ENCODE peak calls at places on chromosomes 11 and 22, in five cellular contexts. S, Q, U, D and Z are unnamed samples.
A peak's percentile ranks its signal among the peaks of the same experiment; 100 is the strongest.

GRCh38 chr11:65576867-65577755 is 1.3 kb downstream of the EHBP1L1 start:
- DNase-seq in S (peak; percentile 76), Q (no peak), U (no peak), D (no peak), Z (no peak)

GRCh38 chr11:78037056-78037455 is 14.0 kb upstream of the KCTD14 start:
- DNase-seq in S (no peak), Q (no peak), U (no peak), D (no peak), Z (no peak)

GRCh38 chr11:71301046-71301857 is 48.9 kb upstream of the SHANK2 start:
- DNase-seq in S (no peak), Q (no peak), U (no peak), D (no peak), Z (no peak)

GRCh38 chr22:23392420-23393121 is 187.5 kb downstream of the IGLL1 start:
- DNase-seq in S (no peak), Q (no peak), U (no peak), D (no peak), Z (no peak)

GRCh38 chr11:8807544-8808225 is 103.3 kb upstream of the AKIP1 start:
- DNase-seq in S (no peak), Q (peak; percentile 72), U (no peak), D (no peak), Z (no peak)

GRCh38 chr22:21629262-21630149 is at the start of gene YDJC:
- DNase-seq in S (peak; percentile 97), Q (peak; percentile 70), U (peak; percentile 92), D (peak; percentile 79), Z (peak; percentile 75)

GRCh38 chr22:19480173-19480568 is 451 bp downstream of the CDC45 start:
- DNase-seq in S (peak; percentile 38), Q (no peak), U (no peak), D (no peak), Z (no peak)

GRCh38 chr11:87398913-87399312 is 361.2 kb downstream of the TMEM135 start:
- DNase-seq in S (no peak), Q (no peak), U (no peak), D (peak; percentile 20), Z (no peak)

GRCh38 chr22:26416670-26417270 is 12.3 kb upstream of the ASPHD2 start:
- DNase-seq in S (no peak), Q (peak; percentile 39), U (no peak), D (no peak), Z (no peak)

GRCh38 chr22:37643225-37643847 is 3.9 kb downstream of the SH3BP1 start:
- DNase-seq in S (peak; percentile 89), Q (peak; percentile 11), U (peak; percentile 58), D (no peak), Z (peak; percentile 61)

GRCh38 chr22:36286096-36286957 is 33.4 kb downstream of the APOL1 start:
- DNase-seq in S (peak; percentile 76), Q (peak; percentile 56), U (peak; percentile 69), D (peak; percentile 54), Z (peak; percentile 73)

GRCh38 chr11:108223449-108224149 is 732 bp downstream of the ATM start:
- DNase-seq in S (peak; percentile 71), Q (no peak), U (no peak), D (no peak), Z (no peak)

GRCh38 chr11:3073029-3073435 is 15.8 kb upstream of the CARS1 start:
- DNase-seq in S (no peak), Q (no peak), U (peak; percentile 5), D (no peak), Z (no peak)

GRCh38 chr11:32162906-32163305 is 72.0 kb downstream of the RCN1 start:
- DNase-seq in S (no peak), Q (no peak), U (no peak), D (no peak), Z (no peak)

GRCh38 chr11:62832346-62833234 is at the start of gene TEX54:
- DNase-seq in S (no peak), Q (no peak), U (no peak), D (no peak), Z (peak; percentile 31)

GRCh38 chr22:32712644-32713355 is 88.7 kb upstream of the TIMP3 start:
- DNase-seq in S (no peak), Q (no peak), U (no peak), D (no peak), Z (no peak)

GRCh38 chr22:26777402-26777801 is 120.0 kb downstream of the MIAT start:
- DNase-seq in S (no peak), Q (no peak), U (no peak), D (peak; percentile 78), Z (no peak)

GRCh38 chr11:35702126-35702525 is 39.6 kb downstream of the TRIM44 start:
- DNase-seq in S (no peak), Q (no peak), U (no peak), D (no peak), Z (no peak)

GRCh38 chr22:30202531-30203006 is 44.0 kb downstream of the LIF start:
- DNase-seq in S (no peak), Q (no peak), U (no peak), D (no peak), Z (no peak)

GRCh38 chr11:1706634-1707400 is 9.8 kb downstream of the KRTAP5-6 start:
- DNase-seq in S (no peak), Q (no peak), U (no peak), D (no peak), Z (no peak)

GRCh38 chr11:67276821-67277230 is 10.6 kb downstream of the GRK2 start:
- DNase-seq in S (peak; percentile 83), Q (no peak), U (peak; percentile 8), D (no peak), Z (no peak)

GRCh38 chr11:13745165-13745564 is 76.7 kb downstream of the FAR1 start:
- DNase-seq in S (no peak), Q (no peak), U (no peak), D (no peak), Z (no peak)

GRCh38 chr11:16792426-16792825 is 54.0 kb downstream of the C11orf58 start:
- DNase-seq in S (no peak), Q (no peak), U (no peak), D (no peak), Z (no peak)

GRCh38 chr11:35529971-35530495 is 4.6 kb upstream of the PAMR1 start:
- DNase-seq in S (no peak), Q (peak; percentile 92), U (no peak), D (no peak), Z (no peak)

GRCh38 chr11:71170619-71171018 is 81.8 kb downstream of the SHANK2 start:
- DNase-seq in S (no peak), Q (no peak), U (no peak), D (no peak), Z (no peak)

GRCh38 chr11:128544625-128545024 is 42.7 kb downstream of the ETS1 start:
- DNase-seq in S (peak; percentile 48), Q (peak; percentile 55), U (no peak), D (no peak), Z (no peak)

GRCh38 chr22:50027639-50028537 is 15.3 kb upstream of the IL17REL start:
- DNase-seq in S (no peak), Q (no peak), U (no peak), D (no peak), Z (no peak)

GRCh38 chr11:85762226-85762625 is 48.7 kb downstream of the SYTL2 start:
- DNase-seq in S (no peak), Q (no peak), U (no peak), D (no peak), Z (no peak)

GRCh38 chr11:111417766-111418435 is 38.8 kb upstream of the POU2AF1 start:
- DNase-seq in S (peak; percentile 94), Q (peak; percentile 98), U (no peak), D (no peak), Z (no peak)

GRCh38 chr11:73969991-73970800 is 12.4 kb downstream of the UCP2 start:
- DNase-seq in S (peak; percentile 26), Q (no peak), U (no peak), D (no peak), Z (no peak)

GRCh38 chr11:125201525-125202121 is 37.1 kb downstream of the PKNOX2 start:
- DNase-seq in S (no peak), Q (no peak), U (peak; percentile 62), D (no peak), Z (peak; percentile 9)

GRCh38 chr11:3155691-3156258 is 9.3 kb downstream of the OSBPL5 start:
- DNase-seq in S (no peak), Q (no peak), U (no peak), D (no peak), Z (no peak)

GRCh38 chr11:64675417-64676252 is 47.4 kb downstream of the NRXN2 start:
- DNase-seq in S (no peak), Q (no peak), U (peak; percentile 91), D (no peak), Z (peak; percentile 28)

GRCh38 chr11:68012843-68013610 is 2.9 kb downstream of the ALDH3B1 start:
- DNase-seq in S (no peak), Q (peak; percentile 90), U (no peak), D (peak; percentile 48), Z (no peak)